ENCODE peak calls at places on chromosome 13, in six cellular contexts. One of them, this sample, is unnamed.
A peak's percentile ranks its signal among the peaks of the same experiment; 100 is the strongest.

GRCh38 chr13:101258071-101258470 is 158.2 kb downstream of the NALCN start:
- DNase-seq in astrocyte of the spinal cord: peak; percentile 95
- DNase-seq in cardiac muscle cell: no peak
- DNase-seq in AG10803: peak; percentile 82
- DNase-seq in lower leg skin: no peak
- DNase-seq in endothelial cell: no peak
- DNase-seq in this sample: no peak

GRCh38 chr13:22451345-22451744 is 729.4 kb upstream of the SGCG start:
- DNase-seq in AG10803: no peak
- DNase-seq in astrocyte of the spinal cord: no peak
- DNase-seq in lower leg skin: no peak
- DNase-seq in cardiac muscle cell: no peak
- DNase-seq in endothelial cell: no peak
- DNase-seq in this sample: no peak

GRCh38 chr13:76226941-76227340 is 590.8 kb downstream of the LMO7 start:
- DNase-seq in endothelial cell: no peak
- DNase-seq in cardiac muscle cell: no peak
- DNase-seq in astrocyte of the spinal cord: no peak
- DNase-seq in AG10803: no peak
- DNase-seq in lower leg skin: no peak
- DNase-seq in this sample: no peak

GRCh38 chr13:44617648-44618047 is 41.5 kb upstream of the TSC22D1 start:
- DNase-seq in astrocyte of the spinal cord: no peak
- DNase-seq in endothelial cell: no peak
- DNase-seq in lower leg skin: no peak
- DNase-seq in cardiac muscle cell: peak; percentile 1
- DNase-seq in AG10803: no peak
- DNase-seq in this sample: no peak

GRCh38 chr13:76286178-76286577 is 600.0 kb downstream of the KCTD12 start:
- DNase-seq in cardiac muscle cell: no peak
- DNase-seq in lower leg skin: no peak
- DNase-seq in endothelial cell: no peak
- DNase-seq in AG10803: peak; percentile 63
- DNase-seq in astrocyte of the spinal cord: peak; percentile 78
- DNase-seq in this sample: no peak

GRCh38 chr13:20891768-20892167 is 10.8 kb downstream of the XPO4 start:
- DNase-seq in astrocyte of the spinal cord: no peak
- DNase-seq in endothelial cell: no peak
- DNase-seq in AG10803: no peak
- DNase-seq in lower leg skin: no peak
- DNase-seq in cardiac muscle cell: no peak
- DNase-seq in this sample: no peak

GRCh38 chr13:74306496-74306895 is 172.3 kb upstream of the KLF12 start:
- DNase-seq in astrocyte of the spinal cord: peak; percentile 46
- DNase-seq in AG10803: peak; percentile 34
- DNase-seq in cardiac muscle cell: no peak
- DNase-seq in endothelial cell: no peak
- DNase-seq in lower leg skin: no peak
- DNase-seq in this sample: no peak

GRCh38 chr13:20156711-20157110 is 4.1 kb downstream of the GJA3 start:
- DNase-seq in endothelial cell: no peak
- DNase-seq in astrocyte of the spinal cord: no peak
- DNase-seq in lower leg skin: no peak
- DNase-seq in cardiac muscle cell: no peak
- DNase-seq in AG10803: no peak
- DNase-seq in this sample: no peak

GRCh38 chr13:46315491-46316075 is 71.5 kb downstream of the RUBCNL start:
- DNase-seq in lower leg skin: no peak
- DNase-seq in astrocyte of the spinal cord: no peak
- DNase-seq in endothelial cell: no peak
- DNase-seq in cardiac muscle cell: peak; percentile 37
- DNase-seq in AG10803: no peak
- DNase-seq in this sample: no peak

GRCh38 chr13:72884111-72884510 is 102.2 kb downstream of the PIBF1 start:
- DNase-seq in lower leg skin: no peak
- DNase-seq in endothelial cell: no peak
- DNase-seq in cardiac muscle cell: no peak
- DNase-seq in astrocyte of the spinal cord: no peak
- DNase-seq in AG10803: no peak
- DNase-seq in this sample: no peak

GRCh38 chr13:47672982-47673670 is 327.9 kb downstream of the SUCLA2 start:
- DNase-seq in astrocyte of the spinal cord: peak; percentile 93
- DNase-seq in AG10803: peak; percentile 98
- DNase-seq in cardiac muscle cell: no peak
- DNase-seq in lower leg skin: no peak
- DNase-seq in endothelial cell: no peak
- DNase-seq in this sample: no peak

GRCh38 chr13:36872621-36873020 is 47.4 kb downstream of the SMAD9 start:
- DNase-seq in cardiac muscle cell: no peak
- DNase-seq in astrocyte of the spinal cord: no peak
- DNase-seq in endothelial cell: no peak
- DNase-seq in AG10803: no peak
- DNase-seq in lower leg skin: no peak
- DNase-seq in this sample: no peak

GRCh38 chr13:20124303-20124702 is 36.5 kb downstream of the GJA3 start:
- DNase-seq in endothelial cell: no peak
- DNase-seq in cardiac muscle cell: no peak
- DNase-seq in lower leg skin: no peak
- DNase-seq in AG10803: peak; percentile 5
- DNase-seq in astrocyte of the spinal cord: no peak
- DNase-seq in this sample: no peak

GRCh38 chr13:30159446-30159839 is 147.9 kb downstream of the KATNAL1 start:
- DNase-seq in astrocyte of the spinal cord: peak; percentile 91
- DNase-seq in endothelial cell: no peak
- DNase-seq in lower leg skin: no peak
- DNase-seq in cardiac muscle cell: no peak
- DNase-seq in AG10803: peak; percentile 75
- DNase-seq in this sample: no peak

DNA sequence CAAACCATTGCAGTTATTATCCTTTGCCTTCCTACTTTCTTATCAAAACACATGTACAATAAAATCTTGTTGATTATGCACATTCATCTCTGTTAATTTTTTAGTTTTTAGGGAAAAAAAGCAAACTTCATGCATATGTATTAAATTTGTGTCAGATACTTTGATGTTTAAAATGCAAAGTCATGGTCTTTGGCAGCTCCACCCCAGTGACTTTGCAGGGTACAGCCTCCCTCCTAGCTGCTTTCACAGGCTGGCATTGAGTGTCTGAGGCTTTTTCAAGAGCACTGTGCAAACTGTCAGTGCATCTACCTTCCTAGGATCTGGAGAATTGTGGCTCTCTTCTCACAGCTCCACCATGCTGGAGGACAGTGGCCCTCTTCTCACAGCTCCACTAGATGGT is 1988.1 kb upstream of the PCDH20 start:
- DNase-seq in astrocyte of the spinal cord: no peak
- DNase-seq in lower leg skin: no peak
- DNase-seq in AG10803: no peak
- DNase-seq in endothelial cell: no peak
- DNase-seq in cardiac muscle cell: no peak
- DNase-seq in this sample: no peak
- TF ChIP-seq CTCF in astrocyte of the spinal cord: no peak
- TF ChIP-seq CTCF in lower leg skin: no peak
- TF ChIP-seq CTCF in AG10803: no peak
- TF ChIP-seq CTCF in endothelial cell: no peak
- TF ChIP-seq CTCF in cardiac muscle cell: no peak
- TF ChIP-seq CTCF in this sample: no peak

GRCh38 chr13:110565296-110565695 is 3.8 kb upstream of the RAB20 start:
- DNase-seq in AG10803: no peak
- DNase-seq in cardiac muscle cell: no peak
- DNase-seq in astrocyte of the spinal cord: no peak
- DNase-seq in lower leg skin: peak; percentile 5
- DNase-seq in endothelial cell: no peak
- DNase-seq in this sample: no peak
- TF ChIP-seq CTCF in AG10803: no peak
- TF ChIP-seq CTCF in cardiac muscle cell: peak; percentile 6
- TF ChIP-seq CTCF in astrocyte of the spinal cord: no peak
- TF ChIP-seq CTCF in lower leg skin: no peak
- TF ChIP-seq CTCF in endothelial cell: no peak
- TF ChIP-seq CTCF in this sample: peak; percentile 16

GRCh38 chr13:31174018-31174417 is 12.3 kb upstream of the HSPH1 start:
- DNase-seq in endothelial cell: no peak
- DNase-seq in lower leg skin: no peak
- DNase-seq in cardiac muscle cell: no peak
- DNase-seq in astrocyte of the spinal cord: peak; percentile 53
- DNase-seq in AG10803: peak; percentile 20
- DNase-seq in this sample: no peak
- TF ChIP-seq CTCF in endothelial cell: no peak
- TF ChIP-seq CTCF in lower leg skin: no peak
- TF ChIP-seq CTCF in cardiac muscle cell: peak; percentile 43
- TF ChIP-seq CTCF in astrocyte of the spinal cord: peak; percentile 34
- TF ChIP-seq CTCF in AG10803: peak; percentile 35
- TF ChIP-seq CTCF in this sample: peak; percentile 13

GRCh38 chr13:39915418-39915817 is 260.0 kb downstream of the COG6 start:
- DNase-seq in AG10803: no peak
- DNase-seq in lower leg skin: no peak
- DNase-seq in cardiac muscle cell: no peak
- DNase-seq in astrocyte of the spinal cord: no peak
- DNase-seq in endothelial cell: no peak
- DNase-seq in this sample: no peak
- TF ChIP-seq CTCF in AG10803: no peak
- TF ChIP-seq CTCF in lower leg skin: no peak
- TF ChIP-seq CTCF in cardiac muscle cell: no peak
- TF ChIP-seq CTCF in astrocyte of the spinal cord: no peak
- TF ChIP-seq CTCF in endothelial cell: no peak
- TF ChIP-seq CTCF in this sample: no peak

GRCh38 chr13:97749174-97749573 is 204.3 kb upstream of the IPO5 start:
- DNase-seq in endothelial cell: no peak
- DNase-seq in AG10803: no peak
- DNase-seq in lower leg skin: no peak
- DNase-seq in cardiac muscle cell: no peak
- DNase-seq in astrocyte of the spinal cord: no peak
- DNase-seq in this sample: no peak
- TF ChIP-seq CTCF in endothelial cell: no peak
- TF ChIP-seq CTCF in AG10803: no peak
- TF ChIP-seq CTCF in lower leg skin: no peak
- TF ChIP-seq CTCF in cardiac muscle cell: peak; percentile 25
- TF ChIP-seq CTCF in astrocyte of the spinal cord: no peak
- TF ChIP-seq CTCF in this sample: no peak

GRCh38 chr13:32039488-32040013 is 8.0 kb downstream of the FRY start:
- DNase-seq in endothelial cell: no peak
- DNase-seq in lower leg skin: no peak
- DNase-seq in astrocyte of the spinal cord: no peak
- DNase-seq in cardiac muscle cell: no peak
- DNase-seq in AG10803: peak; percentile 40
- DNase-seq in this sample: no peak

GRCh38 chr13:32040052-32040642 is 8.6 kb downstream of the FRY start:
- DNase-seq in cardiac muscle cell: no peak
- DNase-seq in endothelial cell: no peak
- DNase-seq in AG10803: no peak
- DNase-seq in astrocyte of the spinal cord: no peak
- DNase-seq in lower leg skin: no peak
- DNase-seq in this sample: no peak

GRCh38 chr13:32041429-32041828 is 9.9 kb downstream of the FRY start:
- DNase-seq in endothelial cell: no peak
- DNase-seq in cardiac muscle cell: no peak
- DNase-seq in astrocyte of the spinal cord: no peak
- DNase-seq in lower leg skin: no peak
- DNase-seq in AG10803: no peak
- DNase-seq in this sample: no peak

GRCh38 chr13:32039056-32039455 is 7.5 kb downstream of the FRY start:
- DNase-seq in lower leg skin: no peak
- DNase-seq in endothelial cell: no peak
- DNase-seq in AG10803: peak; percentile 68
- DNase-seq in cardiac muscle cell: no peak
- DNase-seq in astrocyte of the spinal cord: no peak
- DNase-seq in this sample: no peak

GRCh38 chr13:32040689-32041088 is 9.1 kb downstream of the FRY start:
- DNase-seq in endothelial cell: no peak
- DNase-seq in astrocyte of the spinal cord: no peak
- DNase-seq in cardiac muscle cell: no peak
- DNase-seq in lower leg skin: no peak
- DNase-seq in AG10803: no peak
- DNase-seq in this sample: no peak
- TF ChIP-seq CTCF in endothelial cell: no peak
- TF ChIP-seq CTCF in astrocyte of the spinal cord: no peak
- TF ChIP-seq CTCF in cardiac muscle cell: no peak
- TF ChIP-seq CTCF in lower leg skin: no peak
- TF ChIP-seq CTCF in AG10803: no peak
- TF ChIP-seq CTCF in this sample: no peak

DNA sequence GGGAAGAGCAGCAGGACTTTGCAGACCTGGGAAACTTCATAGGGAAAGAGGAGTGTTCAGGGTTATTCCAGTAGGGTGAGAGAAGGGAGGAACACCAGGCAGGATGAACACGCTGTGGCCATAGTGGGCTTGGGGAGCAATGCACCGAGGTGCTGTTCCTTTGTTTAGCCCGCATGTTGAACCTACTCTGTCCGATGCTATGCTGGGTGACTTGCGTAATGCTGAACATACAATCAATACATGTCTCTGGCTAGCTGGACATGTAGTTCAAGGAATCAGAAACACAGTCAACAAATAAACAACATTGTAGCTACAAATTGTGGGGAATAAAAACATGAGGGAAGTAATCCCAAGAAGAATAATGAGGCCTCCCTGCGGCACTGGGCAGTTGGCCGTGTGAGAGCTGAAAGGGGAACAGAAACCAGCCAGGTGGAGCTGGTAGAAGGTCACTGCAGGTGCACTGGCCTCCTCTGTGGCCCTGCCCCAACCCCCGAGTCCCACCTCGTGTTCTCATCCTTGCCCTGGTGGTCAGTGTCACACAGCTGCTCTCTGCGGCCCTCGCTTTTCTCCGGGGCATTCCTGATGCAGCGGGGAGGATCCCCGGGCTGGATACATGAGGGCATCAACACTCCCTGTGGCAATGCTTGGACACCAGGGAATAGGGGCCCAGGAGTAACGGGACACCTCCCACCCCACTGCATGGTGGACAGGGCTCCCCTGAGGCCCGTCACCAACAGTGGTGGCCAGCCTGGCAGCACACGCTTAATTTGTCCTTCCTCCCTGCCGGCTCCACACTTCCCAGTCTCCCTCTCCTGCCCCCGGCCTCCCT is 36.9 kb upstream of the TUBGCP3 start:
- DNase-seq in endothelial cell: no peak
- DNase-seq in cardiac muscle cell: no peak
- DNase-seq in lower leg skin: peak; percentile 67
- DNase-seq in astrocyte of the spinal cord: no peak
- DNase-seq in AG10803: no peak
- DNase-seq in this sample: no peak
- TF ChIP-seq CTCF in endothelial cell: no peak
- TF ChIP-seq CTCF in cardiac muscle cell: no peak
- TF ChIP-seq CTCF in lower leg skin: no peak
- TF ChIP-seq CTCF in astrocyte of the spinal cord: no peak
- TF ChIP-seq CTCF in AG10803: no peak
- TF ChIP-seq CTCF in this sample: no peak

GRCh38 chr13:85266771-85267170 is 532.4 kb downstream of the SLITRK6 start:
- DNase-seq in endothelial cell: no peak
- DNase-seq in cardiac muscle cell: no peak
- DNase-seq in astrocyte of the spinal cord: no peak
- DNase-seq in AG10803: no peak
- DNase-seq in lower leg skin: no peak
- DNase-seq in this sample: no peak

GRCh38 chr13:85265296-85265695 is 533.9 kb downstream of the SLITRK6 start:
- DNase-seq in astrocyte of the spinal cord: no peak
- DNase-seq in AG10803: no peak
- DNase-seq in lower leg skin: no peak
- DNase-seq in endothelial cell: no peak
- DNase-seq in cardiac muscle cell: no peak
- DNase-seq in this sample: no peak

GRCh38 chr13:85266331-85266730 is 532.9 kb downstream of the SLITRK6 start:
- DNase-seq in cardiac muscle cell: no peak
- DNase-seq in lower leg skin: no peak
- DNase-seq in endothelial cell: no peak
- DNase-seq in astrocyte of the spinal cord: no peak
- DNase-seq in AG10803: no peak
- DNase-seq in this sample: no peak

GRCh38 chr13:85260896-85261295 is 538.3 kb downstream of the SLITRK6 start:
- DNase-seq in astrocyte of the spinal cord: no peak
- DNase-seq in cardiac muscle cell: no peak
- DNase-seq in endothelial cell: no peak
- DNase-seq in lower leg skin: no peak
- DNase-seq in AG10803: no peak
- DNase-seq in this sample: no peak

GRCh38 chr13:85261757-85262346 is 537.4 kb downstream of the SLITRK6 start:
- DNase-seq in lower leg skin: no peak
- DNase-seq in AG10803: no peak
- DNase-seq in astrocyte of the spinal cord: peak; percentile 15
- DNase-seq in endothelial cell: no peak
- DNase-seq in cardiac muscle cell: peak; percentile 28
- DNase-seq in this sample: no peak
- TF ChIP-seq CTCF in lower leg skin: no peak
- TF ChIP-seq CTCF in AG10803: no peak
- TF ChIP-seq CTCF in astrocyte of the spinal cord: peak; percentile 51
- TF ChIP-seq CTCF in endothelial cell: peak; percentile 59
- TF ChIP-seq CTCF in cardiac muscle cell: peak; percentile 65
- TF ChIP-seq CTCF in this sample: peak; percentile 60

This sample was measured in progenitor cell of endocrine pancreas.